ENCODE peak calls at places on chromosomes 12 and 14, in six cellular contexts. G is HCT116, M is A549, F is K562, J is HL-60, X is HepG2. D is an unnamed sample.

GRCh38 chr12:29616664-29617409 is 119.4 kb upstream of the OVCH1 start:
- DNase-seq in M (peak; percentile 11), X (no peak), J (no peak), G (peak; percentile 34), F (no peak), D (no peak)

GRCh38 chr12:124764451-124764850 is 99.2 kb downstream of the SCARB1 start:
- DNase-seq in J (no peak), F (peak; percentile 35), M (peak; percentile 88), X (no peak), G (no peak), D (peak; percentile 73)

GRCh38 chr12:15797818-15798217 is 8.6 kb upstream of the EPS8 start:
- DNase-seq in J (no peak), X (peak; percentile 55), G (no peak), M (no peak), F (no peak), D (no peak)

GRCh38 chr14:94288610-94289465 is 4.2 kb downstream of the SERPINA10 start:
- DNase-seq in X (no peak), F (no peak), J (no peak), G (no peak), M (no peak), D (peak; percentile 75)

GRCh38 chr14:91317381-91318313 is 73.1 kb upstream of the GPR68 start:
- DNase-seq in M (no peak), J (peak; percentile 85), F (peak; percentile 23), G (no peak), X (no peak), D (no peak)

GRCh38 chr14:104898870-104899510 is 25.7 kb upstream of the PLD4 start:
- DNase-seq in J (no peak), M (no peak), G (no peak), F (no peak), X (no peak), D (no peak)

GRCh38 chr12:53956914-53957536 is 2.3 kb downstream of the HOXC12 start:
- DNase-seq in M (no peak), G (no peak), F (no peak), J (no peak), X (no peak), D (no peak)

GRCh38 chr12:91968772-91969171 is 176.9 kb downstream of the BTG1 start:
- DNase-seq in X (no peak), M (no peak), J (no peak), G (no peak), F (no peak), D (no peak)

GRCh38 chr12:93901739-93902138 is 224.6 kb downstream of the CRADD start:
- DNase-seq in J (no peak), M (no peak), F (no peak), G (no peak), X (no peak), D (no peak)

GRCh38 chr12:69641546-69641945 is 30.8 kb upstream of the LRRC10 start:
- DNase-seq in F (no peak), M (no peak), X (no peak), G (no peak), J (no peak), D (no peak)

GRCh38 chr14:91231446-91231845 is 13.1 kb downstream of the GPR68 start:
- DNase-seq in F (no peak), M (no peak), X (no peak), G (no peak), J (no peak), D (no peak)

GRCh38 chr14:23485311-23485710 is 15.8 kb downstream of the NGDN start:
- DNase-seq in J (no peak), G (no peak), X (no peak), M (no peak), F (no peak), D (peak; percentile 54)

GRCh38 chr14:23481362-23481970 is 12.0 kb downstream of the NGDN start:
- DNase-seq in M (no peak), X (no peak), F (peak; percentile 43), J (no peak), G (no peak), D (peak; percentile 83)

GRCh38 chr14:23482814-23483128 is 13.3 kb downstream of the NGDN start:
- DNase-seq in F (no peak), X (no peak), M (no peak), G (no peak), J (no peak), D (no peak)

GRCh38 chr14:23483216-23483854 is 13.8 kb downstream of the NGDN start:
- DNase-seq in F (peak; percentile 47), X (peak; percentile 69), M (peak; percentile 40), G (no peak), J (no peak), D (peak; percentile 93)

GRCh38 chr14:23481992-23482813 is 12.7 kb downstream of the NGDN start:
- DNase-seq in X (no peak), J (no peak), G (no peak), F (no peak), M (no peak), D (peak; percentile 73)
- TF ChIP-seq REST in X (no peak), J (no peak), G (no peak), F (no peak), M (no peak), D (peak; percentile 42)

DNA sequence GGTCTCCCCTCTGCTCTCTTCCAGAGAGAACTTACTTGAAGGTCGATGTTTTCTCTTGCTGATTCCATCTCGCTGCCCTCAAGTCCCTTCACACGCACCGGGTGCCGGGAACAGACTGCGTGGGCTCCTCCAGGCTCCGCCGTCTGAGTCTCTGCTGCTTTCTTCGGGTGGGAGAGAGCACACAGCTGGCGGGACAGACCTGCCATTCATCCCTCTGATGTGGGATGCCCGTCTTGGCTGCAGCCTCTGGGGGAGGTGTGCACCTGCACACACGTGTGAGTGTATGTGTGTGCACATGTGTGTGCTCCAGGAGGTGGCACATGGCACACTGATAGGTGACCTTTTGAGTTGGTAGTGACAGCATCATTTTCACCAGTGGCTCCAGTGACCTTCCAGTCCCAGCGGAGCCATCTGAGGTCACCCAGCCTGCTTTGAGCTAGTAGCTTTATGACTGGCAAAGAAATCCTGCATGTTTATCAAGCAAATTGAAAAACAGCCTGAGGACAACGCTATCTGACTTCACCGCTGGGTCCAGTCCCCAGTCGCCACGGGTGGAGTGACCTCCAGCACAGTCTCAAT is at the start of gene NINJ2:
- DNase-seq in J (no peak), G (no peak), X (no peak), M (no peak), F (no peak), D (no peak)
- TF ChIP-seq REST in J (no peak), G (no peak), X (no peak), M (no peak), F (no peak), D (no peak)

DNA sequence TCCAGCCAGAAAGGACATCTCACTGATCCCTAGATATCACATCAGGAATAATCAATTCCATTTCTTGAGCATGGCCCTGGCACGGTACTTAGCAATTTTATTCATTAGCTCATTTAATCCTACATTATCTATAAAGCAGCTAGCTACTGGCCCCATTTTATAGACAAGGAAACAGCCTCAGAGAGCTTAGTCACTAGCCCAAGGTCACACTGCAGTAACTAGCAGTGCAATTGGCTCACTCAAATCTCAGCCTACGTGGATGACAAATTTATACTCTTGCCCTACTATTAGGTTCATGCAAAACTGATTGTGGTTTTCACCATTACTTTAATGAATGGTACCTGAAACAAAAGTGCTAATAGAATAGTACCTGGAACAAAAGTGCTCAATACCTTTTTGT is 41.7 kb downstream of the NUAK1 start:
- DNase-seq in M (no peak), G (no peak), J (no peak), X (no peak), F (no peak), D (no peak)
- TF ChIP-seq REST in M (no peak), G (no peak), J (no peak), X (no peak), F (no peak), D (no peak)

GRCh38 chr12:74120644-74121043 is 417.0 kb upstream of the ATXN7L3B start:
- DNase-seq in G (no peak), F (no peak), M (no peak), X (no peak), J (no peak), D (no peak)

GRCh38 chr12:74119811-74120362 is 417.7 kb upstream of the ATXN7L3B start:
- DNase-seq in G (no peak), J (no peak), X (no peak), M (no peak), F (no peak), D (no peak)
- TF ChIP-seq REST in G (no peak), J (no peak), X (no peak), M (no peak), F (no peak), D (no peak)

D was measured in GM23338.